ENCODE peak calls at places on chromosome 6, in six cellular contexts. One of them, this sample, is unnamed.

GRCh38 chr6:161356167-161356844 is 82.4 kb upstream of the AGPAT4 start:
- DNase-seq in A549: no peak
- DNase-seq in HepG2: no peak
- DNase-seq in K562: no peak
- DNase-seq in endothelial cell of umbilical vein: no peak
- DNase-seq in GM12878: no peak
- DNase-seq in this sample: no peak

GRCh38 chr6:153210083-153210482 is 79.0 kb upstream of the RGS17 start:
- DNase-seq in endothelial cell of umbilical vein: no peak
- DNase-seq in K562: no peak
- DNase-seq in HepG2: no peak
- DNase-seq in A549: no peak
- DNase-seq in GM12878: no peak
- DNase-seq in this sample: peak; percentile 20

GRCh38 chr6:9126845-9127560 is 691.7 kb upstream of the SLC35B3 start:
- DNase-seq in A549: peak; percentile 49
- DNase-seq in HepG2: no peak
- DNase-seq in endothelial cell of umbilical vein: no peak
- DNase-seq in GM12878: no peak
- DNase-seq in K562: no peak
- DNase-seq in this sample: peak; percentile 21

GRCh38 chr6:46323312-46323965 is 152.7 kb upstream of the ENPP5 start:
- DNase-seq in HepG2: no peak
- DNase-seq in A549: no peak
- DNase-seq in K562: no peak
- DNase-seq in GM12878: no peak
- DNase-seq in endothelial cell of umbilical vein: no peak
- DNase-seq in this sample: no peak

GRCh38 chr6:42692151-42692911 is 30.1 kb downstream of the PRPH2 start:
- DNase-seq in GM12878: no peak
- DNase-seq in endothelial cell of umbilical vein: peak; percentile 60
- DNase-seq in A549: no peak
- DNase-seq in HepG2: no peak
- DNase-seq in K562: no peak
- DNase-seq in this sample: no peak

GRCh38 chr6:125924169-125924568 is 32.4 kb upstream of the HINT3 start:
- DNase-seq in HepG2: no peak
- DNase-seq in endothelial cell of umbilical vein: no peak
- DNase-seq in GM12878: no peak
- DNase-seq in K562: peak; percentile 22
- DNase-seq in A549: no peak
- DNase-seq in this sample: peak; percentile 80

GRCh38 chr6:42010185-42010872 is 40.0 kb upstream of the TAF8 start:
- DNase-seq in endothelial cell of umbilical vein: peak; percentile 6
- DNase-seq in HepG2: no peak
- DNase-seq in K562: peak; percentile 74
- DNase-seq in GM12878: no peak
- DNase-seq in A549: no peak
- DNase-seq in this sample: peak; percentile 97

GRCh38 chr6:163170294-163170883 is 244.1 kb upstream of the QKI start:
- DNase-seq in endothelial cell of umbilical vein: peak; percentile 14
- DNase-seq in A549: peak; percentile 36
- DNase-seq in HepG2: no peak
- DNase-seq in K562: peak; percentile 84
- DNase-seq in GM12878: no peak
- DNase-seq in this sample: peak; percentile 61

GRCh38 chr6:28368522-28368921 is 18.8 kb downstream of the ZKSCAN3 start:
- DNase-seq in GM12878: peak; percentile 24
- DNase-seq in A549: no peak
- DNase-seq in endothelial cell of umbilical vein: no peak
- DNase-seq in HepG2: no peak
- DNase-seq in K562: no peak
- DNase-seq in this sample: peak; percentile 37

GRCh38 chr6:140773276-140773675 is 1359.4 kb upstream of the GJE1 start:
- DNase-seq in HepG2: no peak
- DNase-seq in K562: no peak
- DNase-seq in endothelial cell of umbilical vein: peak; percentile 82
- DNase-seq in A549: no peak
- DNase-seq in GM12878: no peak
- DNase-seq in this sample: no peak

GRCh38 chr6:111591370-111591900 is 14.2 kb downstream of the TRAF3IP2 start:
- DNase-seq in K562: no peak
- DNase-seq in HepG2: peak; percentile 88
- DNase-seq in endothelial cell of umbilical vein: peak; percentile 72
- DNase-seq in GM12878: no peak
- DNase-seq in A549: peak; percentile 90
- DNase-seq in this sample: no peak

GRCh38 chr6:155436981-155437749 is 18.5 kb downstream of the NOX3 start:
- DNase-seq in K562: no peak
- DNase-seq in endothelial cell of umbilical vein: peak; percentile 65
- DNase-seq in GM12878: no peak
- DNase-seq in HepG2: peak; percentile 31
- DNase-seq in A549: no peak
- DNase-seq in this sample: no peak

GRCh38 chr6:151075527-151075926 is 164.2 kb upstream of the AKAP12 start:
- DNase-seq in GM12878: no peak
- DNase-seq in endothelial cell of umbilical vein: no peak
- DNase-seq in HepG2: no peak
- DNase-seq in K562: no peak
- DNase-seq in A549: no peak
- DNase-seq in this sample: no peak

GRCh38 chr6:137265574-137265973 is 46.4 kb upstream of the IFNGR1 start:
- DNase-seq in GM12878: no peak
- DNase-seq in A549: no peak
- DNase-seq in endothelial cell of umbilical vein: no peak
- DNase-seq in HepG2: no peak
- DNase-seq in K562: no peak
- DNase-seq in this sample: no peak

GRCh38 chr6:125868996-125869395 is 78.2 kb downstream of the NCOA7 start:
- DNase-seq in A549: no peak
- DNase-seq in endothelial cell of umbilical vein: no peak
- DNase-seq in GM12878: no peak
- DNase-seq in HepG2: no peak
- DNase-seq in K562: no peak
- DNase-seq in this sample: no peak

GRCh38 chr6:131966443-131966842 is 15.3 kb upstream of the CCN2 start:
- DNase-seq in HepG2: no peak
- DNase-seq in GM12878: no peak
- DNase-seq in A549: no peak
- DNase-seq in K562: no peak
- DNase-seq in endothelial cell of umbilical vein: no peak
- DNase-seq in this sample: peak; percentile 7

GRCh38 chr6:346389-347030 is 45.0 kb upstream of the IRF4 start:
- DNase-seq in A549: no peak
- DNase-seq in HepG2: no peak
- DNase-seq in GM12878: no peak
- DNase-seq in endothelial cell of umbilical vein: no peak
- DNase-seq in K562: no peak
- DNase-seq in this sample: no peak

GRCh38 chr6:42025066-42025789 is 25.1 kb upstream of the TAF8 start:
- DNase-seq in K562: peak; percentile 39
- DNase-seq in endothelial cell of umbilical vein: no peak
- DNase-seq in HepG2: no peak
- DNase-seq in A549: no peak
- DNase-seq in GM12878: peak; percentile 82
- DNase-seq in this sample: peak; percentile 89

GRCh38 chr6:150894935-150895686 is 29.6 kb downstream of the MTHFD1L start:
- DNase-seq in endothelial cell of umbilical vein: no peak
- DNase-seq in GM12878: peak; percentile 61
- DNase-seq in K562: no peak
- DNase-seq in HepG2: peak; percentile 25
- DNase-seq in A549: peak; percentile 42
- DNase-seq in this sample: no peak

GRCh38 chr6:157813757-157814455 is 9.1 kb upstream of the SNX9 start:
- DNase-seq in HepG2: no peak
- DNase-seq in A549: no peak
- DNase-seq in endothelial cell of umbilical vein: peak; percentile 63
- DNase-seq in GM12878: no peak
- DNase-seq in K562: no peak
- DNase-seq in this sample: no peak

GRCh38 chr6:35309611-35310264 is 12.1 kb downstream of the DEF6 start:
- DNase-seq in HepG2: no peak
- DNase-seq in A549: no peak
- DNase-seq in endothelial cell of umbilical vein: no peak
- DNase-seq in K562: no peak
- DNase-seq in GM12878: no peak
- DNase-seq in this sample: no peak

GRCh38 chr6:102197211-102197610 is 803.7 kb downstream of the GRIK2 start:
- DNase-seq in GM12878: no peak
- DNase-seq in endothelial cell of umbilical vein: no peak
- DNase-seq in A549: no peak
- DNase-seq in HepG2: no peak
- DNase-seq in K562: no peak
- DNase-seq in this sample: no peak

DNA sequence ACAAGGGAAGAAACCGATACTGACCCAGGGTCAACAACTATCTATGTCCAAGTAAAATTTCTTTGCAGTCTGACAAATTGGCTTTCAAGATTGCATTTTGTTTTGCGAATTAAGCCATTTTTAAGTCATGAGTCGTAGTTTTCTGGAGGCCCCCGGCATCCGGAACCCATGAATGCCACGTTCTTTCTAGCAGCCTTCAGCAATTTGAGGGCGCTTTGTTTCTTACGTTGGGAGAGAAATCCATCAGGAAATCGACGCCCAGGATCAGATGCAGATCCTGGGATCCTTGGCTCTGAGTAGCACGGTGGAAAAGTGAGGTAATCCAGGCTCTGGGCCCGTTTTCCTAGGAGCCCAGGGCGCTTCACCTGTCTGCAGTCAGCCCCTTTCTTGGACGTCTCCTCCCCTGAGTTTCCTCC is 295 bp upstream of the ABRACL start:
- DNase-seq in A549: no peak
- DNase-seq in K562: peak; percentile 16
- DNase-seq in endothelial cell of umbilical vein: no peak
- DNase-seq in GM12878: no peak
- DNase-seq in HepG2: no peak
- DNase-seq in this sample: no peak
- TF ChIP-seq MYC in A549: no peak
- TF ChIP-seq MYC in K562: no peak
- TF ChIP-seq MYC in endothelial cell of umbilical vein: no peak
- TF ChIP-seq MYC in GM12878: no peak
- TF ChIP-seq MYC in HepG2: no peak
- TF ChIP-seq MYC in this sample: no peak

DNA sequence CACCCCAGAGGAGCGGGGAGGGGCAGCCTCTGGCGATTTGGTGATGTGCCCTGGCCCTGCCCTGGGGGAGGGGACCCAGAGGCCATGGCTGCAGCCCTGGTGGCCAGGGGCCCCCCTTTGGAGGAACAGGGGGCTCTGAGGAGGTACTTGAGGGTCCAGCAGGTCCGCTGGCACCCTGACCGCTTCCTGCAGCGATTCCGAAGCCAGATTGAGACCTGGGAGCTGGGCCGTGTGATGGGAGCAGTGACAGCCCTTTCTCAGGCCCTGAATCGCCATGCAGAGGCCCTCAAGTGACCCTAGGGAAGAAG is 10.9 kb downstream of the NFKBIL1 start:
- DNase-seq in endothelial cell of umbilical vein: no peak
- DNase-seq in A549: no peak
- DNase-seq in GM12878: no peak
- DNase-seq in HepG2: no peak
- DNase-seq in K562: no peak
- DNase-seq in this sample: no peak
- TF ChIP-seq POLR2A in endothelial cell of umbilical vein: no peak
- TF ChIP-seq POLR2A in A549: no peak
- TF ChIP-seq POLR2A in GM12878: no peak
- TF ChIP-seq POLR2A in HepG2: no peak
- TF ChIP-seq POLR2A in K562: no peak
- TF ChIP-seq POLR2A in this sample: no peak

GRCh38 chr6:10873374-10873773 is 8.5 kb downstream of the GCM2 start:
- DNase-seq in K562: no peak
- DNase-seq in GM12878: no peak
- DNase-seq in A549: no peak
- DNase-seq in endothelial cell of umbilical vein: no peak
- DNase-seq in HepG2: no peak
- DNase-seq in this sample: no peak

GRCh38 chr6:10875026-10875425 is 6.8 kb downstream of the GCM2 start:
- DNase-seq in GM12878: no peak
- DNase-seq in K562: no peak
- DNase-seq in A549: no peak
- DNase-seq in HepG2: no peak
- DNase-seq in endothelial cell of umbilical vein: no peak
- DNase-seq in this sample: no peak

GRCh38 chr6:10880366-10880765 is 1.5 kb downstream of the GCM2 start:
- DNase-seq in A549: no peak
- DNase-seq in endothelial cell of umbilical vein: no peak
- DNase-seq in HepG2: no peak
- DNase-seq in K562: no peak
- DNase-seq in GM12878: no peak
- DNase-seq in this sample: no peak

GRCh38 chr6:10874207-10874606 is 7.6 kb downstream of the GCM2 start:
- DNase-seq in HepG2: no peak
- DNase-seq in GM12878: no peak
- DNase-seq in K562: no peak
- DNase-seq in A549: no peak
- DNase-seq in endothelial cell of umbilical vein: no peak
- DNase-seq in this sample: no peak

GRCh38 chr6:10877012-10877411 is 4.8 kb downstream of the GCM2 start:
- DNase-seq in A549: no peak
- DNase-seq in HepG2: no peak
- DNase-seq in GM12878: no peak
- DNase-seq in endothelial cell of umbilical vein: no peak
- DNase-seq in K562: no peak
- DNase-seq in this sample: no peak
- TF ChIP-seq CTCF in A549: no peak
- TF ChIP-seq CTCF in HepG2: no peak
- TF ChIP-seq CTCF in GM12878: no peak
- TF ChIP-seq CTCF in endothelial cell of umbilical vein: no peak
- TF ChIP-seq CTCF in K562: no peak
- TF ChIP-seq CTCF in this sample: no peak

GRCh38 chr6:118705799-118706481 is 54.5 kb upstream of the CEP85L start:
- DNase-seq in A549: no peak
- DNase-seq in GM12878: peak; percentile 30
- DNase-seq in endothelial cell of umbilical vein: peak; percentile 74
- DNase-seq in HepG2: no peak
- DNase-seq in K562: no peak
- DNase-seq in this sample: peak; percentile 79
- TF ChIP-seq MYC in A549: no peak
- TF ChIP-seq MYC in GM12878: no peak
- TF ChIP-seq MYC in endothelial cell of umbilical vein: no peak
- TF ChIP-seq MYC in HepG2: no peak
- TF ChIP-seq MYC in K562: no peak
- TF ChIP-seq MYC in this sample: no peak

DNA sequence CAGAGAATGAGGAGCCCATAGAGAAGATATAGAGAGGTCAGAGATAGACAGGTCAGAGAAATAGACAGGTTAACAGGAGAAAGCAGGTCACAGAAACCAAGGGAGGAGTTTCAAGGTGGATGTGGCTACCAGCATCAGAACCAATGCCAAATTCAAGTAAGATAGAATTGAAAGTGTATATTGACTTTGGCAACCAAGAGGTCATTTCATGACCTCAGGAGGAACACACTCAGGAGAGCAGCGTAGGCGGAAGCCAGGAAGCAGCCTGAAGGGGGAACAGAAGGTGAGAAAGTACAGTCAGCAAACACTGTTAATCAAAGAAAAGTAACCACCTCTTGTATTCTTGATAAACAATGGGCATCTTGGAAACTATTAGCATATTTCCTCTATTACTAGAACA is 33.9 kb upstream of the ALDH8A1 start:
- DNase-seq in HepG2: no peak
- DNase-seq in K562: peak; percentile 16
- DNase-seq in A549: no peak
- DNase-seq in endothelial cell of umbilical vein: no peak
- DNase-seq in GM12878: no peak
- DNase-seq in this sample: no peak
- TF ChIP-seq POLR2A in HepG2: no peak
- TF ChIP-seq POLR2A in K562: no peak
- TF ChIP-seq POLR2A in A549: no peak
- TF ChIP-seq POLR2A in endothelial cell of umbilical vein: no peak
- TF ChIP-seq POLR2A in GM12878: no peak
- TF ChIP-seq POLR2A in this sample: no peak